ENCODE peak calls at places on chromosomes 3 and 15, in nine cellular contexts. N, Z, T, H, Q, R, J, W and K are unnamed samples.
A peak's percentile ranks its signal among the peaks of the same experiment; 100 is the strongest.

GRCh38 chr15:35519536-35520149 is 26.3 kb downstream of the DPH6 start:
- DNase-seq in N (peak; percentile 29), Z (no peak), T (peak; percentile 56), H (no peak), Q (no peak), R (no peak), J (no peak), W (no peak), K (peak; percentile 60)

GRCh38 chr3:49217688-49218470 is 46.5 kb downstream of the KLHDC8B start:
- DNase-seq in N (no peak), Z (no peak), T (no peak), H (no peak), Q (peak; percentile 70), R (peak; percentile 30), J (no peak), W (no peak), K (no peak)

GRCh38 chr15:82044373-82045178 is 1.2 kb downstream of the MEX3B start:
- DNase-seq in N (no peak), Z (no peak), T (no peak), H (peak; percentile 75), Q (peak; percentile 71), R (peak; percentile 13), J (peak; percentile 53), W (peak; percentile 77), K (peak; percentile 28)

GRCh38 chr3:196569003-196569516 is 600 bp downstream of the FBXO45 start:
- DNase-seq in N (peak; percentile 50), Z (peak; percentile 24), T (peak; percentile 28), H (peak; percentile 61), Q (peak; percentile 49), R (peak; percentile 58), J (peak; percentile 24), W (peak; percentile 84), K (peak; percentile 20)

GRCh38 chr15:52040167-52040900 is 21.3 kb downstream of the MAPK6 start:
- DNase-seq in N (no peak), Z (no peak), T (peak; percentile 41), H (no peak), Q (no peak), R (peak; percentile 32), J (no peak), W (no peak), K (peak; percentile 81)

GRCh38 chr15:100099976-100100375 is 241.8 kb downstream of the ADAMTS17 start:
- DNase-seq in N (no peak), Z (no peak), T (no peak), H (no peak), Q (no peak), R (no peak), J (no peak), W (no peak), K (no peak)

GRCh38 chr3:33426068-33426467 is 14.1 kb downstream of the UBP1 start:
- DNase-seq in N (no peak), Z (no peak), T (no peak), H (peak; percentile 62), Q (no peak), R (no peak), J (no peak), W (no peak), K (no peak)

GRCh38 chr15:83565553-83566159 is 88.3 kb upstream of the ADAMTSL3 start:
- DNase-seq in N (no peak), Z (no peak), T (peak; percentile 44), H (peak; percentile 44), Q (no peak), R (peak; percentile 17), J (no peak), W (no peak), K (no peak)

GRCh38 chr3:170978335-170978745 is 48.2 kb downstream of the SLC2A2 start:
- DNase-seq in N (no peak), Z (no peak), T (peak; percentile 94), H (no peak), Q (no peak), R (peak; percentile 53), J (no peak), W (no peak), K (no peak)

GRCh38 chr3:11995061-11995460 is 9.1 kb upstream of the SYN2 start:
- DNase-seq in N (peak; percentile 36), Z (no peak), T (no peak), H (peak; percentile 75), Q (no peak), R (no peak), J (no peak), W (no peak), K (no peak)

GRCh38 chr3:129461022-129461421 is 21.0 kb downstream of the IFT122 start:
- DNase-seq in N (no peak), Z (no peak), T (peak; percentile 47), H (no peak), Q (no peak), R (no peak), J (no peak), W (no peak), K (peak; percentile 53)

GRCh38 chr3:113736548-113737089 is 9.4 kb downstream of the NAA50 start:
- DNase-seq in N (peak; percentile 44), Z (no peak), T (peak; percentile 66), H (peak; percentile 46), Q (no peak), R (no peak), J (peak; percentile 18), W (no peak), K (peak; percentile 67)

GRCh38 chr3:139558351-139559170 is 19.0 kb upstream of the RBP1 start:
- DNase-seq in N (no peak), Z (no peak), T (peak; percentile 33), H (no peak), Q (no peak), R (no peak), J (no peak), W (no peak), K (no peak)

GRCh38 chr3:59821274-59821673 is 771.4 kb upstream of the CFAP20DC start:
- DNase-seq in N (peak; percentile 8), Z (no peak), T (no peak), H (no peak), Q (no peak), R (no peak), J (no peak), W (no peak), K (no peak)

GRCh38 chr3:143479727-143480126 is 360.2 kb downstream of the CHST2 start:
- DNase-seq in N (no peak), Z (no peak), T (no peak), H (no peak), Q (no peak), R (no peak), J (no peak), W (no peak), K (no peak)

GRCh38 chr3:117278424-117279190 is 569.0 kb downstream of the TUSC7 start:
- DNase-seq in N (no peak), Z (no peak), T (peak; percentile 88), H (no peak), Q (no peak), R (peak; percentile 77), J (no peak), W (no peak), K (no peak)